ENCODE peak calls at places on chromosomes 12 and 14, in seven cellular contexts. C, J, U, H, T, S and B are unnamed samples.

GRCh38 chr12:89016970-89017778 is 335.1 kb downstream of the DUSP6 start:
- DNase-seq in S (no peak), C (peak; percentile 43), H (peak; percentile 13), T (no peak), J (peak; percentile 49), U (peak; percentile 24), B (peak; percentile 38)

GRCh38 chr14:101830271-101830670 is 68.8 kb downstream of the PPP2R5C start:
- DNase-seq in T (no peak), H (no peak), U (no peak), C (no peak), J (no peak), S (no peak), B (no peak)

GRCh38 chr14:68794130-68794855 is 1.4 kb upstream of the ZFP36L1 start:
- DNase-seq in S (peak; percentile 90), T (no peak), U (peak; percentile 85), H (peak; percentile 90), J (peak; percentile 45), C (peak; percentile 31), B (peak; percentile 60)

GRCh38 chr14:106846218-106846617 is 1319.8 kb downstream of the TMEM121 start:
- DNase-seq in J (no peak), H (no peak), S (no peak), U (no peak), C (no peak), T (no peak), B (no peak)

GRCh38 chr12:72207756-72208155 is 64.4 kb upstream of the TRHDE start:
- DNase-seq in H (no peak), T (no peak), J (no peak), U (no peak), C (no peak), S (no peak), B (no peak)

GRCh38 chr12:18981732-18982131 is 147.8 kb upstream of the PLEKHA5 start:
- DNase-seq in C (no peak), S (no peak), U (no peak), T (no peak), J (no peak), H (no peak), B (no peak)

GRCh38 chr14:65850429-65851145 is 438.1 kb downstream of the FUT8 start:
- DNase-seq in C (no peak), S (peak; percentile 71), U (peak; percentile 57), T (no peak), J (no peak), H (no peak), B (peak; percentile 23)

GRCh38 chr12:98869886-98870285 is 224.8 kb downstream of the APAF1 start:
- DNase-seq in C (no peak), T (no peak), S (no peak), H (no peak), U (no peak), J (no peak), B (no peak)

GRCh38 chr14:63544641-63545234 is 1.6 kb upstream of the PPP2R5E start:
- DNase-seq in T (no peak), U (no peak), H (no peak), C (no peak), S (no peak), J (peak; percentile 41), B (peak; percentile 63)

GRCh38 chr12:66188584-66189475 is at the start of gene IRAK3:
- DNase-seq in S (peak; percentile 62), J (peak; percentile 61), U (peak; percentile 22), C (no peak), T (peak; percentile 1), H (peak; percentile 91), B (peak; percentile 69)

GRCh38 chr12:79082595-79082994 is 218.0 kb downstream of the SYT1 start:
- DNase-seq in T (no peak), H (no peak), S (no peak), J (no peak), U (no peak), C (no peak), B (no peak)

GRCh38 chr12:237026-237815 is 23.3 kb upstream of the SLC6A12 start:
- DNase-seq in C (no peak), H (no peak), T (no peak), S (no peak), J (peak; percentile 24), U (no peak), B (no peak)

GRCh38 chr14:72515779-72516770 is 377.8 kb downstream of the DPF3 start:
- DNase-seq in U (no peak), T (no peak), S (no peak), C (no peak), H (no peak), J (no peak), B (no peak)

GRCh38 chr14:59565112-59565511 is 11.5 kb downstream of the CCDC175 start:
- DNase-seq in U (no peak), H (no peak), C (no peak), T (no peak), S (no peak), J (no peak), B (no peak)

GRCh38 chr14:101979666-101980065 is 15.3 kb downstream of the DYNC1H1 start:
- DNase-seq in C (no peak), J (no peak), S (no peak), T (no peak), H (no peak), U (no peak), B (no peak)

GRCh38 chr14:69268763-69269162 is 8.8 kb downstream of the GALNT16 start:
- DNase-seq in J (no peak), S (no peak), U (no peak), H (no peak), C (no peak), T (no peak), B (no peak)

GRCh38 chr14:81485372-81485771 is 48.3 kb downstream of the SEL1L start:
- DNase-seq in S (no peak), J (no peak), U (peak; percentile 24), T (no peak), C (no peak), H (no peak), B (no peak)

GRCh38 chr14:31961881-31962280 is 115.2 kb upstream of the ARHGAP5 start:
- DNase-seq in U (no peak), S (no peak), T (no peak), J (peak; percentile 55), C (no peak), H (no peak), B (no peak)

GRCh38 chr14:72958548-72958947 is 32.3 kb downstream of the DCAF4 start:
- DNase-seq in T (no peak), C (no peak), J (no peak), H (no peak), S (no peak), U (no peak), B (no peak)

GRCh38 chr12:117053050-117053400 is 46.2 kb downstream of the TESC start:
- DNase-seq in T (no peak), S (no peak), C (no peak), H (no peak), U (no peak), J (peak; percentile 22), B (no peak)

GRCh38 chr12:13941258-13942249 is 39.8 kb downstream of the GRIN2B start:
- DNase-seq in J (peak; percentile 72), T (peak; percentile 64), H (no peak), C (peak; percentile 52), U (no peak), S (no peak), B (peak; percentile 12)

GRCh38 chr14:61326847-61327246 is 5.5 kb downstream of the PRKCH start:
- DNase-seq in C (no peak), U (no peak), S (no peak), T (no peak), H (peak; percentile 76), J (no peak), B (peak; percentile 28)

GRCh38 chr12:107236824-107237467 is 143.6 kb upstream of the CRY1 start:
- DNase-seq in J (no peak), U (no peak), H (no peak), S (no peak), T (no peak), C (no peak), B (no peak)

GRCh38 chr14:61575126-61575525 is 120.2 kb upstream of the HIF1A start:
- DNase-seq in C (no peak), H (no peak), S (no peak), U (no peak), J (no peak), T (no peak), B (no peak)

GRCh38 chr12:88552672-88553079 is 27.6 kb downstream of the KITLG start:
- DNase-seq in U (no peak), C (no peak), T (no peak), J (no peak), S (no peak), H (no peak), B (no peak)

GRCh38 chr12:121240484-121241202 is 30.7 kb downstream of the P2RX4 start:
- DNase-seq in S (peak; percentile 86), H (peak; percentile 79), U (peak; percentile 98), C (no peak), T (no peak), J (no peak), B (no peak)

GRCh38 chr12:48812389-48812788 is 5.9 kb upstream of the CACNB3 start:
- DNase-seq in S (no peak), C (no peak), T (no peak), U (no peak), J (no peak), H (no peak), B (no peak)

GRCh38 chr12:90058721-90059120 is 350.1 kb upstream of the ATP2B1 start:
- DNase-seq in C (no peak), S (no peak), U (no peak), J (no peak), T (no peak), H (no peak), B (no peak)

GRCh38 chr14:64220466-64220865 is 73.7 kb downstream of the ESR2 start:
- DNase-seq in J (no peak), U (no peak), T (no peak), H (peak; percentile 76), S (no peak), C (no peak), B (no peak)

GRCh38 chr12:107844312-107844921 is 69.9 kb downstream of the ASCL4 start:
- DNase-seq in H (no peak), T (no peak), J (peak; percentile 43), C (no peak), U (no peak), S (no peak), B (peak; percentile 85)